ENCODE peak calls at places on chromosomes 6 and 20, in seven cellular contexts. U, F, M, O, E, Z and S are unnamed samples.

GRCh38 chr20:32188376-32189122 is 19.0 kb downstream of the PLAGL2 start:
- DNase-seq in M (no peak), O (no peak), U (no peak), F (no peak), E (no peak), Z (no peak), S (no peak)

GRCh38 chr6:143750945-143751344 is 73.2 kb downstream of the PHACTR2 start:
- DNase-seq in E (no peak), F (no peak), Z (no peak), O (no peak), M (no peak), U (no peak), S (no peak)

GRCh38 chr6:67328269-67328668 is 1306.8 kb upstream of the ADGRB3 start:
- DNase-seq in E (no peak), F (no peak), M (no peak), Z (no peak), U (no peak), O (no peak), S (no peak)

GRCh38 chr6:90294989-90295853 is 1.4 kb downstream of the BACH2 start:
- DNase-seq in Z (no peak), F (no peak), M (peak; percentile 25), O (peak; percentile 50), E (peak; percentile 53), U (peak; percentile 53), S (no peak)

GRCh38 chr6:13923527-13924145 is 1.1 kb upstream of the RNF182 start:
- DNase-seq in M (peak; percentile 47), O (no peak), E (no peak), F (no peak), Z (no peak), U (no peak), S (no peak)

GRCh38 chr20:2145376-2145775 is 43.7 kb downstream of the STK35 start:
- DNase-seq in Z (no peak), U (no peak), E (no peak), M (no peak), F (no peak), O (no peak), S (no peak)

GRCh38 chr20:33838035-33838864 is 27.1 kb downstream of the CHMP4B start:
- DNase-seq in F (no peak), E (peak; percentile 46), U (no peak), O (no peak), Z (no peak), M (no peak), S (no peak)

GRCh38 chr20:24519476-24519875 is 50.0 kb downstream of the SYNDIG1 start:
- DNase-seq in F (no peak), M (no peak), Z (no peak), U (no peak), O (no peak), E (no peak), S (no peak)

GRCh38 chr6:98831057-98832031 is 3.0 kb upstream of the POU3F2 start:
- DNase-seq in E (no peak), U (no peak), M (no peak), F (no peak), Z (no peak), O (no peak), S (no peak)